ENCODE peak calls at places on chromosome 10, in ten cellular contexts. J is HEK293T; W is EH; C is EL; I is foreskin fibroblast; Z is hypothalamus; V is CD4-positive, alpha-beta memory T cell; O is prostate gland; K is NCI-H1092; F is CD4-positive, alpha-beta T cell. U is an unnamed sample.
A peak's percentile ranks its signal among the peaks of the same experiment; 100 is the strongest.

GRCh38 chr10:48985621-48986158 is 46.0 kb upstream of the LRRC18 start:
- DNase-seq in Z (no peak), O (no peak), C (no peak), W (no peak), F (no peak), J (no peak), V (no peak), K (no peak), I (no peak), U (no peak)

GRCh38 chr10:70537398-70538194 is 59.0 kb downstream of the PALD1 start:
- DNase-seq in W (no peak), O (no peak), V (no peak), J (peak; percentile 47), K (no peak), Z (no peak), F (no peak), I (peak; percentile 20), C (no peak), U (peak; percentile 23)

GRCh38 chr10:1133495-1134045 is 77.4 kb downstream of the WDR37 start:
- DNase-seq in C (no peak), I (no peak), O (no peak), W (no peak), K (no peak), V (no peak), J (no peak), Z (no peak), F (no peak), U (no peak)

GRCh38 chr10:132023092-132023811 is 41.5 kb upstream of the BNIP3 start:
- DNase-seq in K (peak; percentile 30), Z (peak; percentile 22), I (peak; percentile 91), V (peak; percentile 59), C (peak; percentile 73), F (peak; percentile 74), W (peak; percentile 72), O (peak; percentile 76), J (peak; percentile 92), U (peak; percentile 69)

GRCh38 chr10:114179148-114179547 is at the start of gene TDRD1:
- DNase-seq in I (no peak), W (no peak), Z (no peak), J (no peak), O (no peak), V (no peak), C (no peak), F (no peak), K (no peak), U (no peak)

GRCh38 chr10:33524966-33525365 is 190.5 kb upstream of the NRP1 start:
- DNase-seq in J (no peak), C (no peak), O (no peak), W (peak; percentile 44), Z (no peak), V (no peak), F (no peak), I (peak; percentile 71), K (no peak), U (no peak)

GRCh38 chr10:132428486-132428885 is 31.5 kb downstream of the PWWP2B start:
- DNase-seq in W (no peak), K (no peak), V (no peak), O (no peak), I (no peak), C (no peak), F (no peak), J (no peak), Z (no peak), U (no peak)

GRCh38 chr10:123392182-123392930 is 238.2 kb downstream of the BUB3 start:
- DNase-seq in K (no peak), Z (no peak), V (no peak), J (no peak), I (no peak), O (no peak), C (no peak), F (no peak), W (no peak), U (no peak)

GRCh38 chr10:95745487-95745886 is 10.5 kb upstream of the ENTPD1 start:
- DNase-seq in I (no peak), W (no peak), J (no peak), K (no peak), F (no peak), C (no peak), Z (no peak), V (no peak), O (no peak), U (no peak)

GRCh38 chr10:127196227-127196954 is at the start of gene INSYN2A:
- DNase-seq in K (no peak), J (peak; percentile 69), Z (no peak), C (peak; percentile 71), V (no peak), F (no peak), I (peak; percentile 78), W (peak; percentile 77), O (no peak), U (peak; percentile 52)

GRCh38 chr10:11654659-11655058 is 43.2 kb upstream of the USP6NL start:
- DNase-seq in V (no peak), Z (no peak), O (no peak), J (no peak), I (no peak), K (no peak), W (no peak), F (no peak), C (no peak), U (no peak)

U was measured in ACHN.